ENCODE peak calls at places on chromosome 1, in four cellular contexts. M, H, U and A are unnamed samples.

GRCh38 chr1:243393093-243393492 is 137.3 kb downstream of the SDCCAG8 start:
- DNase-seq in H (no peak), M (no peak), U (no peak), A (no peak)

GRCh38 chr1:206892351-206892984 is 4.8 kb upstream of the IL24 start:
- DNase-seq in H (no peak), U (peak), M (no peak), A (no peak)

GRCh38 chr1:76274302-76274701 is 199.8 kb downstream of the ST6GALNAC3 start:
- DNase-seq in H (no peak), U (no peak), M (no peak), A (no peak)

GRCh38 chr1:24912359-24913273 is 17.5 kb downstream of the RUNX3 start:
- DNase-seq in U (no peak), M (no peak), H (no peak), A (no peak)

GRCh38 chr1:8643542-8644536 is 173.6 kb downstream of the RERE start:
- DNase-seq in U (no peak), H (no peak), M (no peak), A (no peak)

GRCh38 chr1:221961532-221962292 is 219.8 kb upstream of the DUSP10 start:
- DNase-seq in H (no peak), M (peak), U (peak), A (peak)

GRCh38 chr1:20281801-20282200 is 8.9 kb upstream of the VWA5B1 start:
- DNase-seq in M (no peak), U (no peak), H (no peak), A (no peak)

GRCh38 chr1:223756806-223757700 is 44.7 kb downstream of the CAPN2 start:
- DNase-seq in M (no peak), U (no peak), H (no peak), A (no peak)

GRCh38 chr1:12229835-12230548 is at the start of gene VPS13D:
- DNase-seq in M (peak), H (peak), U (peak), A (peak)

GRCh38 chr1:2170211-2170610 is 24.4 kb downstream of the FAAP20 start:
- DNase-seq in M (no peak), U (no peak), H (no peak), A (no peak)

GRCh38 chr1:191508239-191508638 is 650.0 kb upstream of the RGS18 start:
- DNase-seq in U (no peak), M (no peak), H (no peak), A (no peak)

GRCh38 chr1:10941891-10942541 is 70.4 kb upstream of the TARDBP start:
- DNase-seq in U (peak), H (peak), M (peak), A (no peak)

GRCh38 chr1:43452789-43453441 is 816 bp downstream of the HYI start:
- DNase-seq in M (no peak), H (no peak), U (peak), A (peak)

GRCh38 chr1:26234644-26235384 is 814 bp downstream of the CEP85 start:
- DNase-seq in M (peak), H (no peak), U (peak), A (no peak)

GRCh38 chr1:51351907-51352306 is 21.5 kb upstream of the TTC39A start:
- DNase-seq in U (no peak), H (no peak), M (no peak), A (no peak)

GRCh38 chr1:28986296-28986910 is 72.0 kb downstream of the EPB41 start:
- DNase-seq in U (no peak), H (no peak), M (no peak), A (no peak)

GRCh38 chr1:2414297-2414958 is 2.1 kb upstream of the PEX10 start:
- DNase-seq in U (peak), M (peak), H (peak), A (peak)

GRCh38 chr1:229842302-229843255 is 216.5 kb downstream of the URB2 start:
- DNase-seq in M (no peak), H (no peak), U (no peak), A (no peak)

GRCh38 chr1:98496246-98496995 is 165.1 kb upstream of the SNX7 start:
- DNase-seq in U (peak), H (no peak), M (no peak), A (no peak)

GRCh38 chr1:212974735-212975606 is 24.6 kb downstream of the VASH2 start:
- DNase-seq in M (no peak), U (no peak), H (no peak), A (no peak)

GRCh38 chr1:152972196-152972886 is 1.9 kb downstream of the SPRR4 start:
- DNase-seq in M (no peak), U (peak), H (no peak), A (no peak)

GRCh38 chr1:17314491-17314971 is 6.5 kb downstream of the PADI4 start:
- DNase-seq in H (no peak), U (no peak), M (no peak), A (no peak)

GRCh38 chr1:226510453-226510852 is 38.1 kb upstream of the STUM start:
- DNase-seq in U (no peak), H (no peak), M (no peak), A (no peak)

GRCh38 chr1:226697151-226697575 is 41.9 kb downstream of the ITPKB start:
- DNase-seq in H (no peak), M (no peak), U (peak), A (no peak)

GRCh38 chr1:200364831-200365230 is 45.0 kb downstream of the ZNF281 start:
- DNase-seq in H (no peak), U (no peak), M (no peak), A (no peak)

GRCh38 chr1:152397474-152397873 is 16.6 kb downstream of the CRNN start:
- DNase-seq in M (no peak), U (no peak), H (no peak), A (no peak)